ENCODE peak calls at places on chromosomes 2 and 18, in four cellular contexts. U is IMR-90, H is H9, G is H1. F is an unnamed sample.
A peak's percentile ranks its signal among the peaks of the same experiment; 100 is the strongest.

GRCh38 chr2:134782792-134783191 is 55.6 kb upstream of the ACMSD start:
- DNase-seq in U (peak; percentile 6), G (no peak), H (no peak), F (no peak)

GRCh38 chr2:237691200-237691907 is 64.0 kb downstream of the LRRFIP1 start:
- DNase-seq in G (peak; percentile 99), U (no peak), H (peak; percentile 51), F (no peak)

GRCh38 chr18:75139226-75139911 is 69.6 kb downstream of the PTGR3 start:
- DNase-seq in U (no peak), H (no peak), G (no peak), F (no peak)

GRCh38 chr18:58241877-58242276 is 197.9 kb downstream of the NEDD4L start:
- DNase-seq in H (no peak), U (peak; percentile 93), G (no peak), F (no peak)

GRCh38 chr2:144705328-144706245 is 185.7 kb upstream of the ZEB2 start:
- DNase-seq in H (no peak), G (no peak), U (peak; percentile 13), F (no peak)

GRCh38 chr2:195782156-195782555 is 125.1 kb downstream of the SLC39A10 start:
- DNase-seq in G (no peak), H (no peak), U (peak; percentile 48), F (no peak)

GRCh38 chr2:217434183-217434620 is 568.6 kb downstream of the TNS1 start:
- DNase-seq in G (peak; percentile 67), U (peak; percentile 99), H (peak; percentile 93), F (peak; percentile 95)

GRCh38 chr18:60861575-60861974 is 471.7 kb upstream of the CDH20 start:
- DNase-seq in H (no peak), G (no peak), U (no peak), F (no peak)

GRCh38 chr18:37578886-37579513 is 13.4 kb upstream of the CELF4 start:
- DNase-seq in G (no peak), U (peak; percentile 33), H (no peak), F (peak; percentile 44)

GRCh38 chr18:37578182-37578678 is 12.6 kb upstream of the CELF4 start:
- DNase-seq in H (no peak), U (no peak), G (no peak), F (no peak)

GRCh38 chr18:37575646-37576045 is 10.0 kb upstream of the CELF4 start:
- DNase-seq in G (no peak), H (peak; percentile 31), U (no peak), F (no peak)

GRCh38 chr18:37574113-37574512 is 8.5 kb upstream of the CELF4 start:
- DNase-seq in H (no peak), U (no peak), G (no peak), F (no peak)

DNA sequence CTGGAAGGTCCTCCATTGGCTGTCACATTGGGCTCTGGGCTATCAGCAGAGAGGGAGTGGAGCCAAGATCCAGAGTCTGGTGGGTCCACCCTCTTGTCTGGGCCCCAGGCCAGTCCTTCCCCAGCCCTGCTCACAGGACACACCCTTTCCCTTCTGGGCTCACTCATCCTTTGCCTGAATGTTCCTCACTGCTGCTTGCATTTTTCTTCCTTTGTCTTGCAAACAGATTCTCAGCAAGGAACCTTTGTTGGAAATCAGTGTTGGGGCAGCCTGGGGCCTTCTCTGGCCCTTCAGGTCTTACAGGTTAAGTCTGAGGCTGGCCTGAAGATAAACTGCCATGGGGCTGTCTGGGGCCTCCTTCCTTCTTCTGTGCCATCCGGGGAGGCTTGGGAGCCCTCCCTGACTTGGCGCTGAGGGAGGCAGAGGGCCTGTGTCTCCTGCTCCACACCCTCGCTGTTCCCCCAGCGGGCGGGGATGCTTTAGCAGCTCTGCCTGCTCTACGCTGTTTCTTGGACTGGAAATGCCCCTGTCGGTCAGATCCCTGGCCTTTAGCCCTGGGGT is 11.5 kb upstream of the CELF4 start:
- DNase-seq in H (peak; percentile 93), G (peak; percentile 69), U (no peak), F (peak; percentile 95)
- H3K9ac ChIP-seq in H (no peak overlapping the region), G (no peak overlapping the region), U (no peak overlapping the region), F (peak overlapping the region; percentile 23)

GRCh38 chr2:152481881-152482280 is 146.9 kb downstream of the FMNL2 start:
- DNase-seq in H (no peak), U (no peak), G (no peak), F (no peak)
- H4K5ac ChIP-seq in H (no peak overlapping the region), U (no peak overlapping the region), G (no peak overlapping the region), F (no peak overlapping the region)

DNA sequence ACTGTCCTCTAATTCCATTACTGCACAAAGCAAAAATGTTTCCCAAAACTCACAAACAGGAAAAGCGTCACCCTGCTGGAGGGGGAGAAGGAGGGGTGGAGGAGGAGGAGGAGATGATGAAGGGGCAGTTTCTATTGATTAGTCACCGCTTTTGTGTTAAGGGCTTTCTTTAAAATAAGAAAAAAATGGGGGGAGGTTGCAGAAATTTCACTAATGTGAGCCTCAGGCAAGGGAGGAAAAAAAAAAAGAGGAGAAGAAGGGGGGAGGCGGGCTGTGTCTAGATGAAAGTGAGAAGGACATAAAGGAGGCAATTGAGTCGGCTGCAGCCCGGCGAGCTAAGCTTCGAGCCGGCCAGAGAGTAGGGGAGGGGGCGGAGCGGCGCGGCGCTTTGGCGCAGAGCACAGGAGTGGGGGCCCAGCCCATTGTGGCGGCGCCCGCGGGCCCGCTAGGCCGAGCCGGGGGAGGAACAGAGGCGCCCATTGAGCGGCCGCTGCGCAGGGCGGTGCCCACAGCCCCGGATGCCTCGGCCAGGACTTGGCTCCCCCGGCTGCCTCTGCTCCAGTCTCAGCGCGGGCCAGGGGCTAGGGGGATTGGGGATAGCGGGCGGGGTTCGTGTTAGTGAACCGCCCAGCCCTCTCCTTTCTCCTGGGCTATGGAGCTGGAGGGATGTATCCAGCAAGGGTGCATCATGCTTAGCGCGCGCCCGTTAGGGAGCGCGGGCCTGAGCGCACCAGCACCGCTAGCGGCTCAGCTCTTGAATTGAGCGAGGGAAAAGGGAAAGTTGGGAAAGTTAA is 7.9 kb downstream of the PAX3 start:
- DNase-seq in G (peak; percentile 86), U (no peak), H (peak; percentile 91), F (peak; percentile 96)
- H3K9ac ChIP-seq in G (no peak overlapping the region), U (no peak overlapping the region), H (no peak overlapping the region), F (no peak overlapping the region)

DNA sequence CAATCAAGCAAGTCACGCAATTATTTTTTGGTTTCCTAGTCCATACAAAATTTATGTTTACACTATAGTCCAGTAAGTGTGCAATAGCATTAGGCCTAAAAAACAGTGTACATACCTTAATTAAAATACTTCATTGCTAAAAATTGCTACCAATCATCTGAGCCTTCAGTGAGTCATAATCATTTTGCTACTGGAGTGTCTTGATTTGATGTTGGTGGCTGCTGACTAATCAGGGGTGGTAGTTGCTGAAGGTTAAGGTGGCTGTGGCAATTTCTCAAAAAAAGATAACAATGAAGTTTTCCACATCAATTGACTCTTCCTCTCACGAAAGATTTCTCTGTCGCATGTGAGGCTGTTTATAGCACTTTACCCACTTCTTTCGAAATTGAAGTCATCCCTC is 2003.7 kb upstream of the PIK3C3 start:
- DNase-seq in U (no peak), H (no peak), G (no peak), F (no peak)
- H4K5ac ChIP-seq in U (no peak overlapping the region), H (no peak overlapping the region), G (no peak overlapping the region), F (no peak overlapping the region)

GRCh38 chr2:75622929-75623328 is 23.7 kb upstream of the MRPL19 start:
- DNase-seq in H (no peak), U (no peak), G (no peak), F (no peak)
- H3K9ac ChIP-seq in H (no peak overlapping the region), U (no peak overlapping the region), G (no peak overlapping the region), F (no peak overlapping the region)

DNA sequence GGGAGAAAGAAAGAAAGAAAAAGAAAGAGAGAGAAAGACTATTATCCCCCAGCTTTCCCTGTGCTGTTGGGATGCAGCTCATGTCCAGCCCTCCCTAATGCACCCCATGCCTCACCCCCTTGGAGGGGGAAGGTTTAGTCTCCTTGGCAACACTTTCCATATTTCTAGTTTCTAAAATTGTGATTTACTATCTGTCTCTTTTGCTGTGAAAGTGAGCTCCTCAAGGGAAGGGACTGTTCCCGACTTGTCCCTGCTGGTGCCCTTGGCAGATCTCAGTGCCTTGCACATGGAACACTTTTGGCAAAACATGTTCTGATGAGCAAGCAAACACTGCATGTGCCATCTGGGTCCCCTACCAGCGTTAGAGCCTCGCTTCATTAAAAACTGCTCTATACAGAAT is 11.7 kb upstream of the NAPG start:
- DNase-seq in H (no peak), G (no peak), U (no peak), F (no peak)
- H4K5ac ChIP-seq in H (no peak overlapping the region), G (no peak overlapping the region), U (no peak overlapping the region), F (no peak overlapping the region)

GRCh38 chr2:238726670-238727584 is 121.0 kb upstream of the TWIST2 start:
- DNase-seq in G (no peak), H (no peak), U (no peak), F (no peak)

GRCh38 chr2:238727585-238728321 is 120.1 kb upstream of the TWIST2 start:
- DNase-seq in U (peak; percentile 57), H (no peak), G (no peak), F (no peak)

GRCh38 chr2:238728322-238729260 is 119.3 kb upstream of the TWIST2 start:
- DNase-seq in G (no peak), U (peak; percentile 76), H (no peak), F (peak; percentile 89)

GRCh38 chr2:238730001-238730669 is 117.8 kb upstream of the TWIST2 start:
- DNase-seq in G (no peak), H (no peak), U (no peak), F (no peak)

DNA sequence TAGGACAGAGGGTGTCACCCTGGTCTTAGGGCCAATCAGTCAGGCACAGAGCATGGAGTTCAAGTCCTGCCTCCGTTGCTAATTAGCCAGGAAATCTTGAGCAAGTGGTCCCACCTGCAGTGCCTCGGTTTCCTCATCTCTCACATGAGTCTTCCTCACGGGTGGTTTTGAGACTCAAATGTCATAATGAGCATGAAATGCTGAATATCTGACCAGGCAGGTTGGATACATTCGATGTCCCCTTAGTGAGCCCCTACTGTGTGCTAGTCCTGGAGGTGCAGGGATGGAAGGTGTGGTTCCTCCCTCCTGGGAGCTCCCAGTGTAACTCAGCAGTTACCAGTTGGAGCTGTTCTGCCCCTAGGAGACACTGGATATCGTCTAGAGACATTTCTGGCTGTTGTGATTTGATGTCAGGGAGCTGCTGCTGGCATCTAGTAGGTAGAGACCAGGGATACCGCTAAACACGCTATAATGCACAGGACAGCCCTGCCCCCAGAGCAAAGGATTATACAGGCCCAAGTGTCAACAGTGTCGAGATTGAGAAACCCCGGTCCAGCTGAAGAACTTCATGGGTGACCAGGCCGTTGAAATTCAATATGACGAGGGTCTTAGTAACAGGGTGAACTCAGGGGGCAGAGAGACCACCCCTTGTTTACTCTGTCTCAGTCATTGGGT is 118.5 kb upstream of the TWIST2 start:
- DNase-seq in H (no peak), G (no peak), U (no peak), F (no peak)
- H3K9ac ChIP-seq in H (no peak overlapping the region), G (no peak overlapping the region), U (peak overlapping the region; percentile 51), F (no peak overlapping the region)

F was measured in mesendoderm.